ENCODE peak calls at places on chromosomes 12 and 14, in seven cellular contexts. T, F, C, R, G, V and Z are unnamed samples.

GRCh38 chr14:32762886-32763285 is 175.8 kb upstream of the NPAS3 start:
- DNase-seq in R (no peak), C (peak; percentile 55), T (no peak), G (no peak), F (peak; percentile 23), V (no peak), Z (no peak)

GRCh38 chr14:71314717-71315116 is 407.5 kb downstream of the PCNX1 start:
- DNase-seq in G (no peak), T (no peak), C (no peak), V (no peak), R (no peak), F (no peak), Z (no peak)

GRCh38 chr12:70011353-70011752 is 186.3 kb downstream of the MYRFL start:
- DNase-seq in G (no peak), C (no peak), T (no peak), V (no peak), F (no peak), R (no peak), Z (no peak)

GRCh38 chr12:989751-990278 is 1.2 kb upstream of the ERC1 start:
- DNase-seq in R (no peak), F (peak; percentile 81), G (peak; percentile 13), C (peak; percentile 74), T (no peak), V (no peak), Z (peak; percentile 9)

GRCh38 chr12:72246370-72246769 is 25.8 kb upstream of the TRHDE start:
- DNase-seq in T (no peak), G (no peak), R (no peak), F (peak; percentile 43), C (no peak), V (no peak), Z (no peak)

GRCh38 chr12:92244036-92244435 is 98.4 kb upstream of the BTG1 start:
- DNase-seq in V (no peak), R (no peak), F (no peak), G (no peak), C (peak; percentile 76), T (no peak), Z (no peak)

GRCh38 chr12:102478416-102479098 is 1.8 kb downstream of the IGF1 start:
- DNase-seq in G (peak; percentile 33), F (peak; percentile 41), T (no peak), V (peak; percentile 28), C (no peak), R (no peak), Z (peak; percentile 32)

GRCh38 chr12:67649165-67650126 is 901 bp downstream of the DYRK2 start:
- DNase-seq in V (peak; percentile 43), F (no peak), G (peak; percentile 57), C (no peak), R (peak; percentile 73), T (peak; percentile 84), Z (peak; percentile 38)

GRCh38 chr14:96176811-96177211 is 27.8 kb upstream of the BDKRB2 start:
- DNase-seq in G (no peak), T (no peak), R (no peak), F (peak; percentile 70), C (peak; percentile 96), V (no peak), Z (peak; percentile 60)

GRCh38 chr14:23153891-23154796 is 29.3 kb downstream of the SLC7A8 start:
- DNase-seq in R (peak; percentile 90), C (peak; percentile 97), V (peak; percentile 97), T (peak; percentile 97), F (peak; percentile 54), G (peak; percentile 85), Z (peak; percentile 93)

GRCh38 chr14:68891851-68892660 is 87.0 kb downstream of the ACTN1 start:
- DNase-seq in G (no peak), F (peak; percentile 80), R (no peak), V (no peak), C (peak; percentile 25), T (no peak), Z (no peak)

GRCh38 chr14:100147181-100147631 is 12.2 kb downstream of the DEGS2 start:
- DNase-seq in C (no peak), T (no peak), R (peak; percentile 77), G (no peak), V (no peak), F (no peak), Z (no peak)

GRCh38 chr12:103901518-103902173 is 28.6 kb upstream of the HSP90B1 start:
- DNase-seq in R (no peak), V (no peak), C (no peak), G (peak; percentile 18), T (no peak), F (no peak), Z (peak; percentile 27)

GRCh38 chr12:68406134-68406576 is 74.0 kb upstream of the MDM1 start:
- DNase-seq in F (peak; percentile 84), G (peak; percentile 94), R (peak; percentile 94), C (peak; percentile 99), T (peak; percentile 93), V (peak; percentile 88), Z (peak; percentile 94)

GRCh38 chr12:3698218-3698974 is 54.5 kb downstream of the CRACR2A start:
- DNase-seq in C (peak; percentile 86), F (peak; percentile 92), R (no peak), T (no peak), V (no peak), G (no peak), Z (no peak)

GRCh38 chr14:61150851-61151250 is 130.3 kb downstream of the TMEM30B start:
- DNase-seq in T (no peak), G (no peak), F (no peak), C (no peak), R (no peak), V (no peak), Z (no peak)

GRCh38 chr14:92690171-92691011 is 58.0 kb downstream of the LGMN start:
- DNase-seq in T (no peak), G (peak; percentile 29), R (no peak), V (peak; percentile 68), C (peak; percentile 64), F (peak; percentile 61), Z (peak; percentile 80)

GRCh38 chr12:124381454-124382207 is 86.7 kb downstream of the RFLNA start:
- DNase-seq in R (peak; percentile 93), V (peak; percentile 92), F (peak; percentile 84), T (peak; percentile 97), G (peak; percentile 90), C (peak; percentile 90), Z (peak; percentile 60)

GRCh38 chr12:45075575-45076282 is 24.8 kb upstream of the DBX2 start:
- DNase-seq in G (no peak), R (no peak), V (no peak), C (no peak), T (no peak), F (no peak), Z (no peak)

GRCh38 chr12:55997535-55997859 is 421 bp downstream of the SUOX start:
- DNase-seq in F (no peak), R (no peak), G (no peak), C (no peak), V (no peak), T (no peak), Z (peak; percentile 32)

GRCh38 chr12:119302334-119303132 is 32.0 kb upstream of the CCDC60 start:
- DNase-seq in C (no peak), G (no peak), T (no peak), V (no peak), R (no peak), F (no peak), Z (no peak)

GRCh38 chr12:11564984-11565651 is 84.4 kb upstream of the ETV6 start:
- DNase-seq in F (no peak), V (no peak), C (no peak), T (no peak), G (no peak), R (no peak), Z (no peak)

GRCh38 chr12:11565752-11566151 is 83.7 kb upstream of the ETV6 start:
- DNase-seq in C (no peak), G (no peak), F (no peak), T (no peak), V (no peak), R (no peak), Z (no peak)

GRCh38 chr12:11568762-11569478 is 80.6 kb upstream of the ETV6 start:
- DNase-seq in G (peak; percentile 40), C (no peak), V (no peak), R (no peak), T (no peak), F (no peak), Z (no peak)

GRCh38 chr12:11563785-11564739 is 85.4 kb upstream of the ETV6 start:
- DNase-seq in T (no peak), F (no peak), V (no peak), G (no peak), R (no peak), C (peak; percentile 16), Z (no peak)

GRCh38 chr12:11568155-11568761 is 81.2 kb upstream of the ETV6 start:
- DNase-seq in T (no peak), R (no peak), C (no peak), F (no peak), V (no peak), G (no peak), Z (no peak)
- TF ChIP-seq CTCF in T (no peak), R (no peak), C (no peak), F (no peak), V (no peak), G (no peak), Z (no peak)

GRCh38 chr14:38404100-38404541 is 148.2 kb upstream of the CLEC14A start:
- DNase-seq in F (peak; percentile 89), G (no peak), V (no peak), T (no peak), C (peak; percentile 74), R (no peak), Z (no peak)
- H3K4me1 ChIP-seq in F (peaks cover 31% of the 10 kb centered on the region), G (no peaks in the 10 kb centered on the region), V (no peaks in the 10 kb centered on the region), T (no peaks in the 10 kb centered on the region), C (peaks cover 10% of the 10 kb centered on the region), R (no peaks in the 10 kb centered on the region), Z (no peaks in the 10 kb centered on the region)

DNA sequence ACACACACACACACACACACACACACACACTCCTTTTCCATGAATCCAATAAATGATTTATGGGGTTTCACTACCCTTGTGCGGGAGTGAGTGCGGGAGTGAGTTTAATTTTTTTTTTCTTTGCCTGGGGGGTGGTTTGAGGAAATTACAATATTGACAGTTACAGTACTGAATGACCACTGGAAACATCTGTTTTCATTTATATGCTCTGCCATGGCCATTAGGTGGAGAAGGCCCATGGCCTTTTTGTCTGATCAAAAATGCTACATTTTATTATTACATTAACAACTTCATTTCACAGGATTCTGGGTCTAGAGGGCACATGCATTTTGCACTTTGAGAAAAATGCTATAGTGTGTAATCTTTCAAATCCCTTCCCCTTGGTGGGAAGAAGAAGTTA is 5.9 kb downstream of the TBX3 start:
- DNase-seq in F (no peak), R (no peak), G (no peak), T (no peak), V (no peak), C (no peak), Z (no peak)
- H3K4me3 ChIP-seq in F (peak overlapping the region; percentile 89), R (no peak overlapping the region), G (no peak overlapping the region), T (no peak overlapping the region), V (no peak overlapping the region), C (no peak overlapping the region), Z (peak overlapping the region; percentile 77)

GRCh38 chr14:30445852-30446251 is 113.1 kb upstream of the G2E3 start:
- DNase-seq in R (no peak), C (no peak), T (no peak), V (no peak), G (no peak), F (no peak), Z (no peak)

GRCh38 chr14:30444451-30444850 is 114.5 kb upstream of the G2E3 start:
- DNase-seq in V (no peak), G (no peak), R (no peak), T (no peak), F (no peak), C (no peak), Z (no peak)

GRCh38 chr14:30440986-30441385 is 118.0 kb upstream of the G2E3 start:
- DNase-seq in F (no peak), V (no peak), R (no peak), T (no peak), G (no peak), C (no peak), Z (no peak)

GRCh38 chr14:30445394-30445793 is 113.6 kb upstream of the G2E3 start:
- DNase-seq in G (no peak), F (no peak), C (no peak), V (no peak), R (no peak), T (no peak), Z (no peak)

GRCh38 chr14:30443368-30444007 is 115.5 kb upstream of the G2E3 start:
- DNase-seq in T (no peak), V (no peak), F (peak; percentile 32), G (no peak), R (no peak), C (peak; percentile 53), Z (no peak)
- TF ChIP-seq CTCF in T (no peak), V (no peak), F (peak; percentile 65), G (no peak), R (no peak), C (peak; percentile 50), Z (peak; percentile 64)